ENCODE peak calls at places on chromosome 22, in seven cellular contexts. J, F, A, X, C, B and Z are unnamed samples.

GRCh38 chr22:47337161-47337621 is 574.7 kb downstream of the TBC1D22A start:
- DNase-seq in X (no peak), J (no peak), A (peak; percentile 34), F (peak; percentile 87), C (peak; percentile 91), B (peak; percentile 85), Z (no peak)

GRCh38 chr22:19451570-19451969 is 4.1 kb upstream of the C22orf39 start:
- DNase-seq in X (no peak), C (no peak), A (no peak), J (no peak), F (no peak), B (no peak), Z (no peak)

GRCh38 chr22:46802608-46803027 is 40.2 kb downstream of the TBC1D22A start:
- DNase-seq in B (no peak), J (peak; percentile 45), F (no peak), X (no peak), A (no peak), C (no peak), Z (no peak)

GRCh38 chr22:46515208-46516111 is 22.0 kb downstream of the CELSR1 start:
- DNase-seq in X (no peak), C (peak; percentile 32), F (peak; percentile 45), B (peak; percentile 46), J (no peak), A (peak; percentile 21), Z (no peak)

GRCh38 chr22:32776397-32776796 is 25.1 kb upstream of the TIMP3 start:
- DNase-seq in C (no peak), F (no peak), X (no peak), B (no peak), A (no peak), J (no peak), Z (no peak)

GRCh38 chr22:48175721-48176120 is 1413.3 kb downstream of the TBC1D22A start:
- DNase-seq in J (no peak), F (no peak), A (no peak), B (no peak), C (no peak), X (no peak), Z (no peak)

GRCh38 chr22:19448076-19448607 is 631 bp upstream of the C22orf39 start:
- DNase-seq in A (peak; percentile 65), X (no peak), J (peak; percentile 72), B (peak; percentile 68), C (peak; percentile 77), F (peak; percentile 43), Z (peak; percentile 86)

GRCh38 chr22:35306350-35306967 is 6.8 kb downstream of the TOM1 start:
- DNase-seq in C (peak; percentile 27), X (no peak), F (no peak), A (no peak), B (no peak), J (no peak), Z (peak; percentile 36)

GRCh38 chr22:25546751-25547150 is 17.7 kb upstream of the GRK3 start:
- DNase-seq in B (peak; percentile 28), C (no peak), X (no peak), A (no peak), J (no peak), F (no peak), Z (no peak)

GRCh38 chr22:19886605-19887250 is 32.1 kb upstream of the GNB1L start:
- DNase-seq in A (peak; percentile 38), J (no peak), B (peak; percentile 32), F (peak; percentile 61), X (no peak), C (peak; percentile 61), Z (no peak)

GRCh38 chr22:26264162-26264561 is 94.9 kb downstream of the SEZ6L start:
- DNase-seq in B (no peak), X (no peak), J (no peak), F (no peak), C (no peak), A (no peak), Z (no peak)

GRCh38 chr22:32830473-32830872 is 29.0 kb downstream of the TIMP3 start:
- DNase-seq in A (no peak), C (no peak), F (no peak), X (no peak), B (no peak), J (peak; percentile 74), Z (no peak)

GRCh38 chr22:23070418-23071162 is at the start of gene GNAZ:
- DNase-seq in F (no peak), J (peak; percentile 67), C (no peak), B (no peak), A (no peak), X (no peak), Z (no peak)

GRCh38 chr22:23219787-23220484 is 39.6 kb downstream of the BCR start:
- DNase-seq in J (no peak), B (peak; percentile 47), F (peak; percentile 61), C (peak; percentile 26), A (no peak), X (no peak), Z (peak; percentile 78)

GRCh38 chr22:23622634-23623033 is 9.5 kb downstream of the DRICH1 start:
- DNase-seq in B (no peak), J (no peak), F (peak; percentile 35), A (no peak), X (no peak), C (no peak), Z (no peak)

GRCh38 chr22:22362311-22362710 is 117.7 kb downstream of the VPREB1 start:
- DNase-seq in B (no peak), C (no peak), A (no peak), F (no peak), X (no peak), J (no peak), Z (no peak)

GRCh38 chr22:49064836-49065235 is 762.8 kb downstream of the BRD1 start:
- DNase-seq in C (no peak), A (no peak), F (no peak), X (no peak), B (no peak), J (peak; percentile 18), Z (no peak)

GRCh38 chr22:46588279-46589140 is 31.7 kb upstream of the GRAMD4 start:
- DNase-seq in J (no peak), X (no peak), C (no peak), B (no peak), F (no peak), A (no peak), Z (no peak)

GRCh38 chr22:46775364-46775758 is 12.9 kb downstream of the TBC1D22A start:
- DNase-seq in C (no peak), J (no peak), X (no peak), B (no peak), A (no peak), F (no peak), Z (peak; percentile 36)

GRCh38 chr22:20588092-20588842 is 80.9 kb downstream of the MED15 start:
- DNase-seq in F (no peak), X (no peak), A (no peak), C (no peak), B (no peak), J (no peak), Z (no peak)

GRCh38 chr22:30097861-30098260 is 17.6 kb downstream of the HORMAD2 start:
- DNase-seq in F (no peak), J (no peak), B (no peak), C (no peak), A (no peak), X (no peak), Z (no peak)

GRCh38 chr22:24500251-24500820 is 5.2 kb downstream of the UPB1 start:
- DNase-seq in B (no peak), J (no peak), A (no peak), C (no peak), F (no peak), X (no peak), Z (no peak)

GRCh38 chr22:27726726-27727449 is 74.7 kb downstream of the MN1 start:
- DNase-seq in C (peak; percentile 93), J (peak; percentile 75), A (peak; percentile 98), X (peak; percentile 26), B (peak; percentile 68), F (peak; percentile 34), Z (no peak)

GRCh38 chr22:37425369-37425768 is 1.9 kb downstream of the ELFN2 start:
- DNase-seq in F (no peak), B (no peak), J (peak; percentile 52), C (no peak), X (no peak), A (no peak), Z (no peak)
- H3K4me3 ChIP-seq in F (no peak overlapping the region), B (no peak overlapping the region), J (no peak overlapping the region), C (no peak overlapping the region), X (no peak overlapping the region), A (no peak overlapping the region), Z (no peak overlapping the region)

DNA sequence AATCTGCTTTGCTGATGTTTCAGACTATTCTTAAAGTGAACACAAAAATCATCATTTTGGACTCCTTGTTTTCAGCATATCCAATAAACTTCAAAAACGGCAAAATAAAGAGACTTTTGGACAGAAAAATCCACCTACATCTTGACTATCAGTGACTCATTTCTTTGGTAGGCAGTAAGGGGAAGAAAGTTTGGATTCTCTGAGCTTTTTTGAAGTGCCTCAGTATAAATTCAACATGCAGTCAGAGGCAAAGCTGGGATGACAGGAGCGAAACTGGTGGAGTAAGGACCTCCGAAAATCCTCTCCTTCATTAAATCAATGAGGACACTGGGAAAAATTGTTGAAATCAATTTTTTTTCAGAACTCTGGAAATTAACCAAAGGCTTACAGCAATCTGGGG is 29.7 kb downstream of the EFCAB6 start:
- DNase-seq in F (peak; percentile 40), X (no peak), J (no peak), A (peak; percentile 45), C (no peak), B (no peak), Z (no peak)
- TF ChIP-seq CTCF in F (no peak), X (no peak), J (no peak), A (no peak), C (no peak), B (no peak), Z (no peak)

DNA sequence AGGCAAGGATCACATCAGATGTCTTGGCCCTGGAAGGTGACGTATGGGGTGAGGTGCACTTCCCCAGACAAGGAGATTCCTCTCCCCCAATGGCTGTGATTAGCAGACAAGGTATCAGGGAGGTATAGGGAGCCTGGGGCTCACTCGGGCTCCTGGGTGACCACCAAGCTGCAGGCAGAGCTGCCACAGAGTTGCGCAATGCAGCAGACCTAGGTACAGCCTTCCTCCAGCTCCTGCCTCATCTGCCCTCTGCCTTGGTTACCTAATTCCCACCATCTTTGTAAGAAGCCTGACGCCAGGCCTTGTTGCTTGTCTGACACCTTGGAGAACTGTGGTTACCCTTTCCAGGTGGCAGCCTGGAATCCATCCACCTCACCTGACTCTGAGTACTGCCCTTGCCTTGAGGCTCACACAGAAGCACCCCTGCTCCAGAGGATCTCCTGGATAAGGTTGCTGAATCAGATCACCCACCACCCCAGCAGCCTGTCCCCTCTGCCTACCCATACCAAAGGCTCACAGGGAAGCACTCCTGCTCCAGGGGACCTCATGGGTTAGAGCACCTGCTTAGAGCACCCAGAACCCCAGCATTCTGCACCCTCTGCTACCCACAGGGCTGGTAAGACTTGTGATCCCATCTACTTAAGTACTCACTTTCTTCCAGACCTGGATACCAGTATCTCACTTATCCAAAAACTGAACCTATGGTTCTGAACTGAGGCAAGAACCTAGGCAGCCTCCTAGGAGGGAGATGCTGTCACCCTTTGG is 40.4 kb downstream of the GAB4 start:
- DNase-seq in A (no peak), X (no peak), B (no peak), F (no peak), J (no peak), C (no peak), Z (no peak)
- H3K4me3 ChIP-seq in A (no peak overlapping the region), X (no peak overlapping the region), B (no peak overlapping the region), F (no peak overlapping the region), J (no peak overlapping the region), C (no peak overlapping the region), Z (no peak overlapping the region)

DNA sequence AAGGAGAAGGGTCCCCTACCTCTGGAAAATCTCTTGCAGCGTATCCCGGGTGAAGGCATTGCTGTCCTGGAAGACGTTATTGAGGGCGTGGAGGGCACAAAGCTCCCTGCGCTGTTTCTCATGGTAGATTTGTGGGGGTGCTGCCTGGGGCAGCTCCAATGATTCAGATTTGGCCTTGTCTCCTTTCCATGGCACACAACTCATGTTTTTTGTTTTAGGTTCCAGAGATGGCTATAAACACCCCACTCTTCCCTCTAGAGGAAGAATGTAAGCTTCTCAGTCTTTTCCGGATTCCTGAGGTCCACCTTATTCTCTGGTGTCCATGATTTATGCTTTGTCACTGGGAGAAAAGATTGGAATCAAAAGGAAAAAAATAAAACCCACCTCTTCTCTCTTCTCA is 959 bp downstream of the JOSD1 start:
- DNase-seq in X (no peak), C (peak; percentile 66), J (peak; percentile 58), F (peak; percentile 62), A (peak; percentile 73), B (peak; percentile 44), Z (no peak)
- TF ChIP-seq CTCF in X (no peak), C (peak; percentile 15), J (no peak), F (no peak), A (peak; percentile 13), B (no peak), Z (no peak)